ENCODE peak calls at places on chromosome 13, in eight cellular contexts. Q, B, A, M, N, O, Y and L are unnamed samples.

GRCh38 chr13:44148159-44148929 is 225.3 kb upstream of the SERP2 start:
- DNase-seq in Q (no peak), B (no peak), A (no peak), M (no peak), N (no peak), O (no peak), Y (no peak), L (no peak)

GRCh38 chr13:59463023-59463422 is 700.7 kb downstream of the DIAPH3 start:
- DNase-seq in Q (no peak), B (no peak), A (no peak), M (no peak), N (no peak), O (no peak), Y (no peak), L (no peak)

GRCh38 chr13:60267498-60268202 is 103.9 kb upstream of the DIAPH3 start:
- DNase-seq in Q (peak; percentile 65), B (no peak), A (no peak), M (no peak), N (peak; percentile 13), O (peak; percentile 49), Y (no peak), L (no peak)

GRCh38 chr13:99135591-99135990 is 65.1 kb upstream of the UBAC2 start:
- DNase-seq in Q (no peak), B (no peak), A (no peak), M (no peak), N (no peak), O (no peak), Y (no peak), L (no peak)

GRCh38 chr13:41610426-41610825 is 153.1 kb downstream of the RGCC start:
- DNase-seq in Q (no peak), B (no peak), A (no peak), M (no peak), N (no peak), O (no peak), Y (no peak), L (peak; percentile 86)

GRCh38 chr13:51927129-51927528 is 65.4 kb downstream of the CCDC70 start:
- DNase-seq in Q (no peak), B (no peak), A (no peak), M (no peak), N (no peak), O (no peak), Y (no peak), L (no peak)

GRCh38 chr13:34847751-34848150 is 94.3 kb upstream of the NBEA start:
- DNase-seq in Q (no peak), B (no peak), A (no peak), M (no peak), N (no peak), O (no peak), Y (no peak), L (no peak)

GRCh38 chr13:68176486-68176885 is 946.4 kb upstream of the PCDH9 start:
- DNase-seq in Q (no peak), B (no peak), A (no peak), M (no peak), N (no peak), O (no peak), Y (no peak), L (no peak)

GRCh38 chr13:44667950-44668349 is 91.8 kb upstream of the TSC22D1 start:
- DNase-seq in Q (no peak), B (no peak), A (no peak), M (no peak), N (no peak), O (no peak), Y (no peak), L (no peak)

GRCh38 chr13:79281335-79281734 is 124.7 kb downstream of the RBM26 start:
- DNase-seq in Q (no peak), B (no peak), A (no peak), M (no peak), N (no peak), O (no peak), Y (no peak), L (no peak)

GRCh38 chr13:30676672-30677071 is 58.7 kb upstream of the ALOX5AP start:
- DNase-seq in Q (no peak), B (no peak), A (no peak), M (no peak), N (no peak), O (no peak), Y (no peak), L (no peak)

GRCh38 chr13:42395066-42395821 is 123.3 kb downstream of the AKAP11 start:
- DNase-seq in Q (peak; percentile 49), B (no peak), A (no peak), M (no peak), N (no peak), O (no peak), Y (no peak), L (no peak)

GRCh38 chr13:20514866-20515265 is 10.8 kb downstream of the CRYL1 start:
- DNase-seq in Q (no peak), B (no peak), A (no peak), M (no peak), N (no peak), O (no peak), Y (no peak), L (no peak)

GRCh38 chr13:95355491-95355890 is 54.2 kb upstream of the ABCC4 start:
- DNase-seq in Q (no peak), B (no peak), A (no peak), M (no peak), N (no peak), O (no peak), Y (no peak), L (no peak)

GRCh38 chr13:21606251-21606650 is 2.3 kb upstream of the MICU2 start:
- DNase-seq in Q (no peak), B (no peak), A (no peak), M (no peak), N (no peak), O (no peak), Y (no peak), L (no peak)

GRCh38 chr13:91184244-91184926 is 163.1 kb upstream of the MIR17HG start:
- DNase-seq in Q (no peak), B (no peak), A (no peak), M (no peak), N (no peak), O (no peak), Y (no peak), L (no peak)

GRCh38 chr13:90547272-90547790 is 800.2 kb upstream of the MIR17HG start:
- DNase-seq in Q (no peak), B (no peak), A (no peak), M (no peak), N (no peak), O (no peak), Y (no peak), L (no peak)

GRCh38 chr13:50122465-50122864 is 107.2 kb downstream of the KCNRG start:
- DNase-seq in Q (no peak), B (no peak), A (no peak), M (no peak), N (no peak), O (no peak), Y (peak; percentile 13), L (no peak)

GRCh38 chr13:32164622-32165268 is 133.2 kb downstream of the FRY start:
- DNase-seq in Q (no peak), B (no peak), A (peak; percentile 14), M (no peak), N (no peak), O (no peak), Y (peak; percentile 60), L (no peak)
- TF ChIP-seq CTCF in Q (no peak), B (no peak), A (peak; percentile 65), M (no peak), N (peak; percentile 39), O (no peak), Y (peak; percentile 75), L (peak; percentile 36)

DNA sequence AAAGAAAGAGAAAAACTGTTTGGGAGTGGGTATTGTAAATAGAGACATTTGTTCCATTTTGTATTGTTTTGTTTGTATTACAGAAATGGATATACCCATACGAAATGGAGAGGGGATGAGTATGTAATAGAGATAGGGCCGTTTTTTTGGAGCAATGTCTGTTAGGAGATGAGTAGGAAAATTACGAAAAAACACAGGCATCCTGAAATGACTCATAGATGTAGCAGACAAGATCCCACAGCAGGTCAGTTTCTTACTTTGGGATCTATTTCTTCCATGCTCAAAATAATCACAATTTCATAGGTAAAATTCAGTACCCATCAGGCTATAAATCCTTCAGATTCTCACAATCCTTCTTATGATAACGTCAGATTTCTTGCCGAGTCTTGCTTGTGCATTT is 779.4 kb upstream of the SLITRK1 start:
- DNase-seq in Q (no peak), B (no peak), A (no peak), M (no peak), N (no peak), O (no peak), Y (no peak), L (no peak)
- TF ChIP-seq CTCF in Q (no peak), B (no peak), A (no peak), M (no peak), N (no peak), O (no peak), Y (no peak), L (no peak)

GRCh38 chr13:73837147-73837546 is 297.1 kb downstream of the KLF12 start:
- DNase-seq in Q (no peak), B (no peak), A (no peak), M (no peak), N (no peak), O (no peak), Y (no peak), L (no peak)

GRCh38 chr13:73832203-73832602 is 302.0 kb downstream of the KLF12 start:
- DNase-seq in Q (no peak), B (no peak), A (no peak), M (no peak), N (no peak), O (no peak), Y (no peak), L (no peak)

GRCh38 chr13:73833331-73834070 is 300.7 kb downstream of the KLF12 start:
- DNase-seq in Q (no peak), B (no peak), A (no peak), M (no peak), N (no peak), O (no peak), Y (no peak), L (no peak)

DNA sequence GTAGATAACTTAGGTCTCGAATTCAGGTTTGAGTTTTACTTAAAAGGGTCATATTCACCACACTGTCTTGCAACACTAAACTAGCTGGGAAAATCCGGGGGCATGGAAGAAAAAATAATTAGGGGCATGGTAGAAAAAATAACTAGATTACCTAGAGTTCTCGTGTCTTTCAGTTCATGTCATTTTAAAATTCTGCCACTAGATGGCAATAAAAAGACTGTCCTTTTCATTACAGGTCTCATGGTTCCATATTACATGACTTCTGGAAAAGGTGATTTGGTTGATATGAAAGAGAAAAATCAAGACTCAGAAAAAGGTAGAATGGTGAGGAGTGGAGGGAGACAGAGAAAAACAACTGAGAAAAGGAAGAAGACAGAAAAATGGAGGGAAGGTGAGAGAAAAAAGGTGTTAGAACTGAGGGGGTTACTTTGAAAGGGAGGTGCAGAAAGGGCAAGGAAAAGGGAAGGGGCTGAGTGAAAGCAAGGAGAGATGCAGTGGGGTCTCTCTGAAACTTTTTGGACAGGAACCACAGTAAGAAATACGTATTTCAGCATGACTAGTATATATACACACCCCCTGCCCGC is 299.0 kb downstream of the KLF12 start:
- DNase-seq in Q (no peak), B (no peak), A (no peak), M (no peak), N (no peak), O (no peak), Y (peak; percentile 20), L (no peak)
- TF ChIP-seq CTCF in Q (peak; percentile 90), B (no peak), A (peak; percentile 74), M (peak; percentile 67), N (peak; percentile 78), O (peak; percentile 63), Y (no peak), L (peak; percentile 79)

DNA sequence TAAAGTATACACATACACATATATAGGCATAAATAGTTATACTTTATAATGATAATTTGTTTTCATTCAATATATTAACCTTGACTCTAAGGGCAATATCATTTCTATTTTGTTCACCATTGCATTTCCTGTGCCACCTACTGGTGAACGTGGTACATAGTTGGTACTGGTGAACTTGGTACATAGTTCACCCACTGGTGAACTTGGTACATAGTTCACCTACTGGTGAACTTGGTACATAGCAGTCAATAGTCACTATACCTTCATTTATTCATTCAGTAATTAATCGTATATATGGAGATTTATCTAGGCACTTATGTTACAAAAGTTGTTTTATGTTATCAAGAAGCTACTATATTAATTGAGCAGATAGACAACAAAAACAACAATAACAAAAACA is 172.6 kb upstream of the ATXN8OS start:
- DNase-seq in Q (no peak), B (no peak), A (no peak), M (no peak), N (no peak), O (no peak), Y (no peak), L (no peak)
- TF ChIP-seq CTCF in Q (no peak), B (no peak), A (peak; percentile 43), M (no peak), N (peak; percentile 28), O (no peak), Y (no peak), L (peak; percentile 37)